ENCODE peak calls at places on chromosome 9, in nine cellular contexts. One of them, this sample, is unnamed. For H4K20me1, the result is how much of the 10 kb centered on the place peaks cover.

GRCh38 chr9:127739614-127740322 is 4.7 kb upstream of the TOR2A start:
- DNase-seq in PC-3: no peak
- DNase-seq in GM12878: no peak
- DNase-seq in fibroblast of lung: no peak
- DNase-seq in endothelial cell of umbilical vein: no peak
- DNase-seq in IMR-90: no peak
- DNase-seq in K562: no peak
- DNase-seq in mammary epithelial cell: peak
- DNase-seq in DND-41: no peak
- DNase-seq in this sample: peak

GRCh38 chr9:87742813-87743428 is 17.0 kb downstream of the CTSL start:
- DNase-seq in fibroblast of lung: no peak
- DNase-seq in K562: peak
- DNase-seq in IMR-90: peak
- DNase-seq in GM12878: no peak
- DNase-seq in mammary epithelial cell: peak
- DNase-seq in endothelial cell of umbilical vein: no peak
- DNase-seq in PC-3: no peak
- DNase-seq in DND-41: no peak
- DNase-seq in this sample: peak

GRCh38 chr9:27117489-27118135 is 8.6 kb downstream of the TEK start:
- DNase-seq in IMR-90: no peak
- DNase-seq in DND-41: no peak
- DNase-seq in PC-3: peak
- DNase-seq in fibroblast of lung: peak
- DNase-seq in K562: no peak
- DNase-seq in endothelial cell of umbilical vein: peak
- DNase-seq in GM12878: no peak
- DNase-seq in mammary epithelial cell: peak
- DNase-seq in this sample: peak

GRCh38 chr9:4666042-4666699 is at the start of gene SPATA6L:
- DNase-seq in endothelial cell of umbilical vein: peak
- DNase-seq in GM12878: no peak
- DNase-seq in PC-3: peak
- DNase-seq in mammary epithelial cell: peak
- DNase-seq in K562: no peak
- DNase-seq in IMR-90: peak
- DNase-seq in DND-41: no peak
- DNase-seq in fibroblast of lung: peak
- DNase-seq in this sample: peak

GRCh38 chr9:2198956-2199635 is 183.9 kb downstream of the SMARCA2 start:
- DNase-seq in mammary epithelial cell: no peak
- DNase-seq in fibroblast of lung: no peak
- DNase-seq in K562: no peak
- DNase-seq in IMR-90: no peak
- DNase-seq in GM12878: no peak
- DNase-seq in PC-3: no peak
- DNase-seq in endothelial cell of umbilical vein: peak
- DNase-seq in DND-41: no peak
- DNase-seq in this sample: no peak

GRCh38 chr9:33719581-33720374 is 75.6 kb upstream of the PRSS3 start:
- DNase-seq in endothelial cell of umbilical vein: no peak
- DNase-seq in mammary epithelial cell: peak
- DNase-seq in GM12878: no peak
- DNase-seq in DND-41: peak
- DNase-seq in IMR-90: no peak
- DNase-seq in fibroblast of lung: no peak
- DNase-seq in K562: peak
- DNase-seq in PC-3: peak
- DNase-seq in this sample: peak

GRCh38 chr9:131146186-131146585 is 20.8 kb downstream of the NUP214 start:
- DNase-seq in GM12878: no peak
- DNase-seq in fibroblast of lung: no peak
- DNase-seq in IMR-90: no peak
- DNase-seq in DND-41: no peak
- DNase-seq in PC-3: no peak
- DNase-seq in mammary epithelial cell: no peak
- DNase-seq in endothelial cell of umbilical vein: no peak
- DNase-seq in K562: no peak
- DNase-seq in this sample: no peak

GRCh38 chr9:137762414-137763061 is 115.0 kb upstream of the CACNA1B start:
- DNase-seq in K562: no peak
- DNase-seq in IMR-90: peak
- DNase-seq in DND-41: no peak
- DNase-seq in mammary epithelial cell: no peak
- DNase-seq in PC-3: no peak
- DNase-seq in GM12878: peak
- DNase-seq in fibroblast of lung: no peak
- DNase-seq in endothelial cell of umbilical vein: no peak
- DNase-seq in this sample: no peak

GRCh38 chr9:33263936-33264472 is 504 bp downstream of the BAG1 start:
- DNase-seq in mammary epithelial cell: no peak
- DNase-seq in DND-41: peak
- DNase-seq in GM12878: no peak
- DNase-seq in PC-3: no peak
- DNase-seq in fibroblast of lung: no peak
- DNase-seq in K562: peak
- DNase-seq in IMR-90: no peak
- DNase-seq in endothelial cell of umbilical vein: no peak
- DNase-seq in this sample: peak

GRCh38 chr9:137278061-137278912 is 761 bp downstream of the TOR4A start:
- DNase-seq in endothelial cell of umbilical vein: no peak
- DNase-seq in fibroblast of lung: peak
- DNase-seq in GM12878: no peak
- DNase-seq in IMR-90: no peak
- DNase-seq in DND-41: no peak
- DNase-seq in PC-3: no peak
- DNase-seq in mammary epithelial cell: no peak
- DNase-seq in K562: peak
- DNase-seq in this sample: peak

GRCh38 chr9:134127616-134128015 is 8.3 kb upstream of the WDR5 start:
- DNase-seq in PC-3: no peak
- DNase-seq in mammary epithelial cell: no peak
- DNase-seq in GM12878: no peak
- DNase-seq in DND-41: no peak
- DNase-seq in K562: no peak
- DNase-seq in endothelial cell of umbilical vein: no peak
- DNase-seq in fibroblast of lung: no peak
- DNase-seq in IMR-90: no peak
- DNase-seq in this sample: no peak

GRCh38 chr9:109181284-109181683 is 14.2 kb upstream of the FRRS1L start:
- DNase-seq in IMR-90: no peak
- DNase-seq in PC-3: no peak
- DNase-seq in fibroblast of lung: no peak
- DNase-seq in K562: no peak
- DNase-seq in GM12878: peak
- DNase-seq in DND-41: peak
- DNase-seq in endothelial cell of umbilical vein: no peak
- DNase-seq in mammary epithelial cell: no peak
- DNase-seq in this sample: no peak

GRCh38 chr9:133958756-133959155 is 33.4 kb downstream of the VAV2 start:
- DNase-seq in IMR-90: no peak
- DNase-seq in mammary epithelial cell: no peak
- DNase-seq in fibroblast of lung: no peak
- DNase-seq in PC-3: no peak
- DNase-seq in K562: no peak
- DNase-seq in endothelial cell of umbilical vein: no peak
- DNase-seq in GM12878: no peak
- DNase-seq in DND-41: no peak
- DNase-seq in this sample: no peak

GRCh38 chr9:117783828-117784227 is 79.6 kb downstream of the TLR4 start:
- DNase-seq in GM12878: peak
- DNase-seq in fibroblast of lung: no peak
- DNase-seq in DND-41: peak
- DNase-seq in IMR-90: no peak
- DNase-seq in K562: no peak
- DNase-seq in PC-3: no peak
- DNase-seq in mammary epithelial cell: no peak
- DNase-seq in endothelial cell of umbilical vein: no peak
- DNase-seq in this sample: no peak

GRCh38 chr9:114652776-114653555 is 4.6 kb downstream of the TEX53 start:
- DNase-seq in mammary epithelial cell: peak
- DNase-seq in GM12878: no peak
- DNase-seq in endothelial cell of umbilical vein: no peak
- DNase-seq in fibroblast of lung: peak
- DNase-seq in K562: no peak
- DNase-seq in IMR-90: peak
- DNase-seq in PC-3: peak
- DNase-seq in DND-41: no peak
- DNase-seq in this sample: peak

GRCh38 chr9:85742630-85742928 is 825 bp upstream of the AGTPBP1 start:
- DNase-seq in K562: no peak
- DNase-seq in DND-41: no peak
- DNase-seq in PC-3: peak
- DNase-seq in IMR-90: peak
- DNase-seq in mammary epithelial cell: peak
- DNase-seq in fibroblast of lung: peak
- DNase-seq in endothelial cell of umbilical vein: no peak
- DNase-seq in GM12878: no peak
- DNase-seq in this sample: peak

DNA sequence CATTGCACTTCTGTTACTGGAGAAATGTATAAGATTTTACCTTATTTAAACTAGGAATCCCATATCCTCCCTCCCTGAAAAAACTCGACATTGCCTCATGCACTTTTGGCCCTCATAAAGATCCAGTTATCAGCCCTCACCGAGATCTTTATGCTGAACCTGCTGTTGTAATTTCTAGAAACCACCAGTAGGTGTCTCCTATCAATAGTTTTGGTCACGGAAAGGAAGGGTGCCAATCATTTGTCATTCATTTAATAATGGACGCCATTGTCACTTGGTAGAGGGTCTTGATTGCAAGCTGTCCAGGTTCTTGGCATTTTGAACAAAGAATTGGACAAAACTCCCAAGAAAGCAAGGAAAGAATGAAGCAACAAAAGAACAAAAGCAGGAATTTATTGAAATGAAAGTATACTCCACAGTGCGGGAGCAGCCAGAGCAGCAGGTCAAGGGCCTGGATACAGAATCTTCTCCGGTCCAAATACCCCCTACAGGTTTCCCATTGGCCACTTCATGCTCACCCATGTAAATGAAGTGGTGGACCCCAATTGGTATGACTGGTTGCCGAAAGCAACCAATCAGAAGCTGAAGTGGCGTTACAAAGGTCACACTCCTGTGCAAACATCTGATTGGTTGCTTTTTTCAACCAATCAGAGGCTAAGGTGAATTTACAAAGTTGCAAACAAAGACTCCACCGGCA is 524.3 kb downstream of the PSAT1 start:
- DNase-seq in K562: peak
- DNase-seq in DND-41: no peak
- DNase-seq in PC-3: peak
- DNase-seq in IMR-90: peak
- DNase-seq in endothelial cell of umbilical vein: peak
- DNase-seq in mammary epithelial cell: peak
- DNase-seq in GM12878: no peak
- DNase-seq in fibroblast of lung: peak
- DNase-seq in this sample: peak
- H2AFZ ChIP-seq in K562: no peak
- H2AFZ ChIP-seq in DND-41: peak
- H2AFZ ChIP-seq in PC-3: peak
- H2AFZ ChIP-seq in IMR-90: no peak
- H2AFZ ChIP-seq in endothelial cell of umbilical vein: peak
- H2AFZ ChIP-seq in mammary epithelial cell: peak
- H2AFZ ChIP-seq in GM12878: no peak
- H2AFZ ChIP-seq in fibroblast of lung: peak
- H2AFZ ChIP-seq in this sample: peak

GRCh38 chr9:125240649-125240999 is 519 bp downstream of the HSPA5 start:
- DNase-seq in fibroblast of lung: peak
- DNase-seq in endothelial cell of umbilical vein: no peak
- DNase-seq in GM12878: no peak
- DNase-seq in PC-3: peak
- DNase-seq in mammary epithelial cell: peak
- DNase-seq in K562: peak
- DNase-seq in IMR-90: no peak
- DNase-seq in DND-41: no peak
- DNase-seq in this sample: peak
- H4K20me1 ChIP-seq in fibroblast of lung: under half
- H4K20me1 ChIP-seq in endothelial cell of umbilical vein: under half
- H4K20me1 ChIP-seq in GM12878: under half
- H4K20me1 ChIP-seq in PC-3: half or more
- H4K20me1 ChIP-seq in mammary epithelial cell: under half
- H4K20me1 ChIP-seq in K562: half or more
- H4K20me1 ChIP-seq in IMR-90: half or more
- H4K20me1 ChIP-seq in DND-41: under half
- H4K20me1 ChIP-seq in this sample: under half

DNA sequence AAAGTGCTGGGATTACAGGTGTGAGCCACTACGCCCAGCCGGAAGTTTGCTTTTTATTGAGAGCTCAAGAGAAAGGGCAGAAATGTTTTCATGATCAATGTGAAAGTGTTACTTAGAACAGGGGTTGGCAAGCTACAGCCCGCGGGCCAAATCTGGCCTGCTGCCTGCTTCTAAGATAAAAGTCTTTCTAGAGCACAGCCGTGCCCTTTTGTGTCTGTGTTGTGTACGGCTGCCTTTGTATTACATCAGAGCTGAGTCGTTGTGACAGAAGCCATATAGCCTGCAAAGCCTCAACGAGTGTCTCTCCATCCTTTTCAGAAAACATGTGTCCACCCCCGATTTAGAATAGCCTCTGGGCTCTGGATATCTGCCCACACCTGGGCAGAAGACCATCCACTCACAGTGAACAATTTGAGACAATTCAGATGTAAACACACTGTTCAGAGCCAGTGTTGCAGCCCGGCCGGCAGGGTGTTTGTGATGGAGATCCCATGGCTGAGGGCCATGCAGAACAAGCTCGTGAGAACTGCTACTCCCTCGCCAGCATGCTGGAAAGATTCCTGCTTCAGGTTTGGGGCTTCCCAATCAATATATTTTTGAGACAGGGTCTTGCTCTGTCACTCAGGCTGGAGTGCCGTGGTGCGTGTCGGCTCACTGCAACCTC is 28.8 kb downstream of the AK8 start:
- DNase-seq in IMR-90: no peak
- DNase-seq in mammary epithelial cell: no peak
- DNase-seq in DND-41: no peak
- DNase-seq in endothelial cell of umbilical vein: no peak
- DNase-seq in PC-3: no peak
- DNase-seq in fibroblast of lung: no peak
- DNase-seq in K562: no peak
- DNase-seq in GM12878: no peak
- DNase-seq in this sample: no peak
- H2AFZ ChIP-seq in IMR-90: no peak
- H2AFZ ChIP-seq in mammary epithelial cell: peak
- H2AFZ ChIP-seq in DND-41: no peak
- H2AFZ ChIP-seq in endothelial cell of umbilical vein: no peak
- H2AFZ ChIP-seq in PC-3: no peak
- H2AFZ ChIP-seq in fibroblast of lung: no peak
- H2AFZ ChIP-seq in K562: peak
- H2AFZ ChIP-seq in GM12878: no peak
- H2AFZ ChIP-seq in this sample: no peak

DNA sequence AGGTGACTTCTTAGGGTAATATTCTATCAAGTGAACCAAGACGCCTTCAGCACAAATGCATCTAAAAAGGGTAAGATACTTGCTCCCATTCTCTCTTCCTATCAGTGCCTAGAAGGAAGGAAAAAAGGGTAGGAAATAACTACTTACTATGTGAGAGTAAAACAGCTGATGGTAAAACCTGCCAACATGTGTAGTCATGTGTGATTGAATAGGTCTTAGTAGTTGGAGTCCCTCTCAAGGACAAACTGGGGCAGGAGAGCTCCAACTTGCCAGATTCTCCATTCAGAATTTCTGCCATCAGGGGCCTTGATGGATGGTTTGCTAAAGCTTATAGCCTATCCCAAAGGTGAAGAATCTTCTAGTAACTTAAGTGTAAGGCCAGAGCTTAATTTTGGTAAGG is 5.2 kb downstream of the TSC1 start:
- DNase-seq in DND-41: no peak
- DNase-seq in endothelial cell of umbilical vein: no peak
- DNase-seq in GM12878: no peak
- DNase-seq in fibroblast of lung: no peak
- DNase-seq in K562: no peak
- DNase-seq in IMR-90: no peak
- DNase-seq in mammary epithelial cell: no peak
- DNase-seq in PC-3: no peak
- DNase-seq in this sample: no peak
- H4K20me1 ChIP-seq in DND-41: under half
- H4K20me1 ChIP-seq in endothelial cell of umbilical vein: under half
- H4K20me1 ChIP-seq in GM12878: under half
- H4K20me1 ChIP-seq in fibroblast of lung: under half
- H4K20me1 ChIP-seq in K562: under half
- H4K20me1 ChIP-seq in IMR-90: under half
- H4K20me1 ChIP-seq in mammary epithelial cell: under half
- H4K20me1 ChIP-seq in PC-3: under half
- H4K20me1 ChIP-seq in this sample: under half

This sample was measured in GM23248.